ENCODE peak calls at places on chromosome 22, in five cellular contexts. S is upper lobe of right lung, D is psoas muscle, Q is cardiac muscle cell, N is colonic mucosa. L is an unnamed sample.

GRCh38 chr22:50613291-50613981 is 12.8 kb downstream of the MAPK8IP2 start:
- DNase-seq in S (peak), D (no peak), Q (peak), N (peak), L (peak)

GRCh38 chr22:48900626-48901025 is 927.0 kb downstream of the BRD1 start:
- DNase-seq in S (peak), D (no peak), Q (no peak), N (no peak), L (no peak)

GRCh38 chr22:17343766-17344165 is 25.5 kb upstream of the CECR2 start:
- DNase-seq in S (no peak), D (no peak), Q (no peak), N (no peak), L (no peak)

GRCh38 chr22:38467438-38467903 is 425 bp upstream of the KDELR3 start:
- DNase-seq in S (peak), D (peak), Q (no peak), N (peak), L (peak)

GRCh38 chr22:39426380-39427043 is 26.9 kb downstream of the TAB1 start:
- DNase-seq in S (no peak), D (peak), Q (no peak), N (no peak), L (no peak)

GRCh38 chr22:37260939-37261338 is 16.9 kb upstream of the RAC2 start:
- DNase-seq in S (peak), D (no peak), Q (peak), N (peak), L (peak)

GRCh38 chr22:22687638-22688500 is 43.5 kb downstream of the GGTLC2 start:
- DNase-seq in S (no peak), D (no peak), Q (peak), N (peak), L (no peak)

GRCh38 chr22:42769574-42770447 is 49.1 kb upstream of the A4GALT start:
- DNase-seq in S (peak), D (peak), Q (peak), N (peak), L (peak)

GRCh38 chr22:47213571-47214230 is 451.3 kb downstream of the TBC1D22A start:
- DNase-seq in S (no peak), D (no peak), Q (peak), N (peak), L (no peak)

GRCh38 chr22:50730013-50730891 is 7.8 kb upstream of the ACR start:
- DNase-seq in S (peak), D (no peak), Q (no peak), N (no peak), L (no peak)

GRCh38 chr22:19450363-19451175 is 3.1 kb upstream of the C22orf39 start:
- DNase-seq in S (no peak), D (no peak), Q (no peak), N (no peak), L (no peak)

GRCh38 chr22:26484360-26484706 is 656 bp downstream of the SRRD start:
- DNase-seq in S (no peak), D (no peak), Q (no peak), N (no peak), L (no peak)

GRCh38 chr22:35299217-35299716 is 427 bp upstream of the TOM1 start:
- DNase-seq in S (no peak), D (no peak), Q (peak), N (no peak), L (no peak)

GRCh38 chr22:43312608-43313007 is 30.6 kb downstream of the SCUBE1 start:
- DNase-seq in S (peak), D (no peak), Q (no peak), N (no peak), L (no peak)

GRCh38 chr22:19103881-19104821 is 18.1 kb downstream of the DGCR2 start:
- DNase-seq in S (no peak), D (no peak), Q (no peak), N (no peak), L (no peak)

GRCh38 chr22:40076702-40077645 is 82.2 kb downstream of the FAM83F start:
- DNase-seq in S (no peak), D (no peak), Q (peak), N (no peak), L (no peak)

GRCh38 chr22:34917239-34917638 is 148.7 kb upstream of the ISX start:
- DNase-seq in S (no peak), D (no peak), Q (no peak), N (no peak), L (no peak)

GRCh38 chr22:20034143-20034542 is 13.2 kb downstream of the TANGO2 start:
- DNase-seq in S (no peak), D (no peak), Q (no peak), N (no peak), L (no peak)

GRCh38 chr22:21755855-21756284 is 20.3 kb upstream of the YPEL1 start:
- DNase-seq in S (no peak), D (no peak), Q (peak), N (no peak), L (no peak)

GRCh38 chr22:38016182-38017078 is 32.1 kb upstream of the SOX10 start:
- DNase-seq in S (no peak), D (no peak), Q (peak), N (peak), L (no peak)

GRCh38 chr22:46090051-46090591 is 60.2 kb upstream of the PPARA start:
- DNase-seq in S (peak), D (peak), Q (no peak), N (no peak), L (peak)
- H3K4me3 ChIP-seq in S (peak), D (peak), Q (no peak), N (no peak), L (no peak)

GRCh38 chr22:27820896-27821866 is 19.6 kb upstream of the MN1 start:
- DNase-seq in S (no peak), D (no peak), Q (no peak), N (no peak), L (no peak)
- H3K27ac ChIP-seq in S (no peak), D (no peak), Q (no peak), N (no peak), L (no peak)

GRCh38 chr22:23722168-23722567 is 28.7 kb downstream of the ZNF70 start:
- DNase-seq in S (no peak), D (no peak), Q (no peak), N (no peak), L (no peak)
- H3K4me3 ChIP-seq in S (no peak), D (no peak), Q (no peak), N (no peak), L (no peak)

GRCh38 chr22:31106001-31106571 is 1.3 kb downstream of the SELENOM start:
- DNase-seq in S (no peak), D (no peak), Q (no peak), N (peak), L (peak)
- H3K27ac ChIP-seq in S (peak), D (peak), Q (no peak), N (peak), L (peak)

GRCh38 chr22:25420471-25420924 is 144.0 kb upstream of the GRK3 start:
- DNase-seq in S (no peak), D (no peak), Q (no peak), N (peak), L (no peak)

GRCh38 chr22:25413620-25414019 is 150.9 kb upstream of the GRK3 start:
- DNase-seq in S (no peak), D (no peak), Q (no peak), N (no peak), L (no peak)

GRCh38 chr22:25417792-25418191 is 146.7 kb upstream of the GRK3 start:
- DNase-seq in S (no peak), D (no peak), Q (no peak), N (no peak), L (no peak)

GRCh38 chr22:25420925-25421904 is 143.3 kb upstream of the GRK3 start:
- DNase-seq in S (no peak), D (no peak), Q (no peak), N (no peak), L (no peak)

DNA sequence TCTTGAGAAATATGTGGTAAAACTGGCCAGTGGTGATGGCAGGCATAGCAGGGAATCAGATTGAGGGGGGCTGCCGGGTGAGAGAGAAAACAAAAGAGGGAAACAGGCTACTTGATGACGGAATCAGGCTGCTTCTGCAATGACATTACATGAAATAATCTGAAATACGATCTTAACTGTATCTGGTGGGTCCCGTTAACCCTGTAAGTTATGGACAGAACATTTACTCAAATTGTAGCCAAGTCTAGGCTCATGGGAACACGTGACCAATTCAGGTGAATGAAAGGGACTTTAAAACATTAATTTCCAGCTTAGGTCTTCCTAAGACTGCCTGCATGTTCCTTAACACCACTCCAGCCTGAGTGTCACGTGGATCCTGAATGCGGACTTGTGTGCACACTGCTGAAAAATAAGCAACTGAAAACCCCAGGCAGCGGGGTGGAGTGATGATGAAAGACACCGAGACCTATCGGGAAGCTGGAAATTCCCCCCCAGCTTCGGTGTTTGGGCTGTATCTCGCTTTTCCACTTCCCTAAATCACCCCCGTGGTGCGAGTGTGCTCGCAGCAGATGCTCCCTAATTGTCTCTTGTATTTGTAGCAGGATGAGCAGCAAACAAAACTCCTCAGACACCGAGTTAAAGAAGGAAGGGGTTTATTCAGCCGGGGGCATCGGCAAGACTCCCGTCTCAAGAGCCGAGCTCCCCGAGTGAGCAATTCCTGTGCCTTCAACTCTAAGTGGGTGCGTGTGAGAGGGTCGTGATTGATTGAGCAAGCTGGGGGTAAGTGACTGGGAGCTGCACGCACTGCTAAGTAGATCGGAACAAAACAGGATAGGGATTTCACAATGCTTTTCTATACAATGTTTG is 145.0 kb upstream of the GRK3 start:
- DNase-seq in S (no peak), D (no peak), Q (peak), N (peak), L (no peak)
- H3K4me3 ChIP-seq in S (peak), D (peak), Q (no peak), N (peak), L (no peak)